ENCODE peak calls at places on chromosome 11, in four cellular contexts. R is fibroblast of lung, M is GM23248, Z is K562. W is an unnamed sample.

GRCh38 chr11:26719289-26719688 is 2.6 kb downstream of the SLC5A12 start:
- DNase-seq in R (no peak), M (no peak), Z (no peak), W (no peak)

GRCh38 chr11:44246726-44247125 is 63.2 kb downstream of the ALX4 start:
- DNase-seq in Z (no peak), R (peak), M (peak), W (no peak)

GRCh38 chr11:60872124-60872951 is 5.0 kb downstream of the ZP1 start:
- DNase-seq in Z (no peak), R (peak), M (peak), W (peak)

GRCh38 chr11:85946221-85946620 is 91.0 kb downstream of the CCDC83 start:
- DNase-seq in M (peak), Z (no peak), R (no peak), W (peak)

GRCh38 chr11:96272542-96273306 is 70.3 kb downstream of the MAML2 start:
- DNase-seq in Z (no peak), M (peak), R (peak), W (peak)

GRCh38 chr11:35553831-35554230 is 28.4 kb upstream of the PAMR1 start:
- DNase-seq in R (peak), M (peak), Z (no peak), W (peak)

GRCh38 chr11:77619576-77620198 is 17.9 kb downstream of the CLNS1A start:
- DNase-seq in Z (no peak), R (peak), M (peak), W (peak)

GRCh38 chr11:65503923-65504670 is 5.3 kb downstream of the MALAT1 start:
- DNase-seq in R (peak), Z (no peak), M (peak), W (peak)

GRCh38 chr11:66531841-66532240 is 14.0 kb downstream of the ZDHHC24 start:
- DNase-seq in Z (no peak), R (no peak), M (no peak), W (no peak)

GRCh38 chr11:47257518-47258316 is at the start of gene NR1H3:
- DNase-seq in M (peak), R (peak), Z (peak), W (peak)

GRCh38 chr11:66912361-66912760 is 45.8 kb downstream of the PC start:
- DNase-seq in R (no peak), M (no peak), Z (no peak), W (no peak)

GRCh38 chr11:59776210-59777066 is 21.3 kb downstream of the STX3 start:
- DNase-seq in R (peak), Z (no peak), M (peak), W (peak)

GRCh38 chr11:110434952-110435779 is 5.4 kb downstream of the FDX1 start:
- DNase-seq in M (peak), R (peak), Z (no peak), W (no peak)

GRCh38 chr11:2813141-2813908 is 72.2 kb downstream of the CDKN1C start:
- DNase-seq in Z (no peak), R (peak), M (no peak), W (peak)

GRCh38 chr11:17571431-17572358 is 24.6 kb downstream of the OTOG start:
- DNase-seq in Z (no peak), R (no peak), M (no peak), W (no peak)

GRCh38 chr11:56841210-56841810 is 92.8 kb upstream of the OR9G4 start:
- DNase-seq in Z (peak), M (peak), R (peak), W (peak)

GRCh38 chr11:32478277-32478731 is 43.0 kb upstream of the WT1 start:
- DNase-seq in M (no peak), R (peak), Z (no peak), W (no peak)

GRCh38 chr11:2261436-2262230 is 8.8 kb downstream of the ASCL2 start:
- DNase-seq in Z (no peak), R (no peak), M (no peak), W (no peak)

GRCh38 chr11:103528596-103528995 is 419.4 kb downstream of the DYNC2H1 start:
- DNase-seq in R (no peak), M (peak), Z (no peak), W (peak)

GRCh38 chr11:70825893-70826540 is 426.4 kb downstream of the SHANK2 start:
- DNase-seq in R (no peak), M (peak), Z (no peak), W (no peak)

GRCh38 chr11:71203681-71204080 is 48.7 kb downstream of the SHANK2 start:
- DNase-seq in Z (no peak), R (no peak), M (no peak), W (no peak)

GRCh38 chr11:75242722-75243600 is 2.4 kb downstream of the TPBGL start:
- DNase-seq in Z (no peak), R (no peak), M (no peak), W (no peak)

GRCh38 chr11:95531116-95531515 is 258.5 kb downstream of the FAM76B start:
- DNase-seq in R (peak), M (peak), Z (no peak), W (no peak)

DNA sequence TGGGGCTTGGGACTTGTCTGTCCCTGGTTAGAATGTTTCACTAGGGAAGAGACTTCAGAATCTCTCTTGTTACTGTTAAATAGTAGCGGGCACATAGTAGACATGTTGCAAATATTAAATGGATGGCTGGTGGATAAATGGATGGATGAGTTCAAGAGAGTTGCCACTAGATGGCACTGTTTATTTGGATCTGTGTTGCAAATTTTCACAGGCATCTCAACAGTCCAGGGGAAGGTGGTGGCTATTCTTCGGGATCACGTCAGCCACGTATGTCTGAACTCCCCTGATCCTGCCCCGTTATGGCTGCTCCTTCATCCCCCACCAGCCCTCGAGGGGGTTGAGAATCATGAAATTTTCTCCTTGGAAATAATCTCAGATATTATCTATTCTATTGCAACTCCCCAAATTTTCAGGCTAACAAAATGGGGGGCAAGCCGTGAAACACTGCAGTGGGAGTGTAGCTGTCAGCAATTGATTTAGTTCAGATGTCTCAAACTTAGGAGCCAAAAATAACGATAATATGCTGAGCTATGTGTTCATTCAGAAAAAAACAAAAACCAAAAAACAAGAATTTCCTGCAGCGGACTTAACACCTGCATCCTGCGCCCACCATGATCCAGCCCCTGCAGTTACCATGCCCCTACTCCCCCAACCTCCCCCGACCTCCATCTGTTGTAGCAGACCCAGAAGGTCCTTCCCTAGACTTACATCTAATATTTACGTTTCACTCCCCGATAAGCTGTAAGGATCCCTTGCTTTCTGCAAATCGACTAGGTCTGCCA is 29.1 kb upstream of the BIRC3 start:
- DNase-seq in Z (peak), M (peak), R (peak), W (peak)
- H3K9ac ChIP-seq in Z (no peak), M (peak), R (no peak), W (no peak)

GRCh38 chr11:38948392-38948791 is 2350.4 kb upstream of the RAG2 start:
- DNase-seq in M (no peak), R (no peak), Z (no peak), W (no peak)
- H3K27ac ChIP-seq in M (no peak), R (no peak), Z (no peak), W (no peak)

GRCh38 chr11:115659061-115659963 is 155.1 kb upstream of the CADM1 start:
- DNase-seq in M (no peak), R (peak), Z (no peak), W (peak)
- TF ChIP-seq EZH2 in M (no peak), R (no peak), Z (no peak), W (no peak)

DNA sequence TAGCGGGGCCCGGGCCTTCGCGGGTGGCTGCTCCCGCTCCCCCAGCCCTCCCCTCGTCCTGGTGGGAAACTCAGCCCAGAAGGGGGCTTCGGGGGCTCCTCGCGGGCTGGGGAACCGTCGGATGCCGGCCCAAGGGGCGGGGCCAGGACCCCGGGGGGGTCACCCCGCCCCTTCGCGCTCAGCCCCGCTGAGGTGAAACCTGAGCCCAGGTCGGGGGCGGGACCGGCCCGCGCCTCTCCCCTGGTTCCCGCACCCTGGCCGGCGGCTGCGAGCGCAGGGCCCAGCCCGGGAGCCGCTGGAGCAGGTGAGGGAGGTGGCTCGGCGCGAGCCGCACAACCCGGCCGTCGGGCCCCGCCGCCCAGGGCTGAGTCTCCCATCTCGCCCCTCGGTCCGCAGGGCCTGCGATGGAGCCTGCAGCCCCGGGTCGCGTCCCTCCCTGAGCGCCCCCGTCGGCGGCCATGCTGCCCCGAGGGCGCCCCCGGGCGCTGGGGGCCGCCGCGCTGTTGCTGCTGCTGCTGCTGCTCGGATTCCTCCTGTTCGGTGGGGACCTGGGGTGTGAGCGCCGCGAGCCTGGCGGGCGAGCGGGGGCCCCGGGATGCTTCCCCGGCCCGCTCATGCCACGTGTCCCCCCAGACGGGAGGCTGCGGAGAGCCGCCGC is at the start of gene LARGE2:
- DNase-seq in R (no peak), M (no peak), Z (peak), W (no peak)
- H3K9ac ChIP-seq in R (no peak), M (no peak), Z (peak), W (no peak)

GRCh38 chr11:8712506-8712905 is 29.9 kb downstream of the RPL27A start:
- DNase-seq in Z (no peak), M (no peak), R (no peak), W (no peak)

GRCh38 chr11:8713760-8714159 is 31.2 kb downstream of the RPL27A start:
- DNase-seq in Z (no peak), R (no peak), M (no peak), W (no peak)

GRCh38 chr11:8711895-8712442 is 29.4 kb downstream of the RPL27A start:
- DNase-seq in R (no peak), Z (no peak), M (no peak), W (no peak)

GRCh38 chr11:8715501-8715900 is 32.9 kb downstream of the RPL27A start:
- DNase-seq in M (no peak), Z (no peak), R (no peak), W (no peak)

GRCh38 chr11:8714622-8715225 is 32.1 kb downstream of the RPL27A start:
- DNase-seq in R (no peak), M (no peak), Z (no peak), W (peak)
- H3K27ac ChIP-seq in R (no peak), M (no peak), Z (no peak), W (no peak)

GRCh38 chr11:80613630-80614029 is 1172.8 kb upstream of the TENM4 start:
- DNase-seq in R (no peak), M (no peak), Z (no peak), W (no peak)
- TF ChIP-seq EZH2 in R (no peak), M (no peak), Z (no peak), W (no peak)

GRCh38 chr11:10387209-10388083 is 67.6 kb upstream of the AMPD3 start:
- DNase-seq in Z (no peak), M (peak), R (peak), W (peak)

GRCh38 chr11:10388096-10388495 is 67.0 kb upstream of the AMPD3 start:
- DNase-seq in R (no peak), Z (no peak), M (no peak), W (no peak)

GRCh38 chr11:10386861-10387208 is 68.2 kb upstream of the AMPD3 start:
- DNase-seq in Z (no peak), R (no peak), M (no peak), W (no peak)

GRCh38 chr11:10385696-10386095 is 69.4 kb upstream of the AMPD3 start:
- DNase-seq in M (peak), Z (no peak), R (peak), W (no peak)

DNA sequence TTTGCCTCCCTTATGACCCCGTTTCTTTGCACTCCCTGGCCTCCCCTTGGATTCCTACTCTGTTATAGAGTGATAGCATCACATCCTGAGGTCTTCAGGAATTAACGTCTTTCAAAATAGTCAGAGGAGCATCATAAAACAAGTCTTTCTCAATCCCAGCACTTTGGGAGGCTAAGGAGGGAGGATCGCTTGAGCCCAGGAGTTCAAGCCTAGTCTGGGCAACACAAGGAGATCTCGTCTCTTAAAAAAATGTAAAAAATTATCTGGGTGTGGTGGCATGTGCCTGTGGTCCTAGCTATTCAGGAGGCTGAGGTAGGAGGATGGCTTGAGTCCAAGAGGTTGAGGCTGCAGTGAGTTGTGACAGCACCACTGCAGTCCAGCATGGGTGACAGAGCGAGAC is 68.7 kb upstream of the AMPD3 start:
- DNase-seq in M (no peak), R (no peak), Z (no peak), W (no peak)
- H3K9ac ChIP-seq in M (peak), R (no peak), Z (no peak), W (no peak)